ENCODE peak calls at places on chromosomes 5 and 9, in six cellular contexts. S is Jurkat, Clone E6-1; V is NCI-H1092; Q is HFFc6; H is GM19239; B is DMS 273 treated with DMSO at 0.1 percent for 48 hours. T is an unnamed sample.

GRCh38 chr5:14216902-14217301 is 73.8 kb downstream of the TRIO start:
- DNase-seq in B (no peak), S (no peak), V (no peak), H (no peak), Q (no peak), T (no peak)

GRCh38 chr9:136100700-136101614 is 5.9 kb upstream of the NACC2 start:
- DNase-seq in B (no peak), S (no peak), Q (no peak), V (no peak), H (no peak), T (no peak)

GRCh38 chr5:56323505-56323904 is 90.4 kb upstream of the ANKRD55 start:
- DNase-seq in B (no peak), S (no peak), V (no peak), Q (peak), H (no peak), T (no peak)

GRCh38 chr5:87069974-87070608 is 197.6 kb upstream of the RASA1 start:
- DNase-seq in H (no peak), B (no peak), Q (peak), V (no peak), S (no peak), T (no peak)

GRCh38 chr5:102778478-102778877 is 23.4 kb downstream of the PAM start:
- DNase-seq in Q (peak), S (no peak), V (no peak), B (no peak), H (no peak), T (no peak)

GRCh38 chr9:105647595-105648349 is 14.5 kb upstream of the TAL2 start:
- DNase-seq in H (no peak), B (no peak), S (no peak), Q (no peak), V (peak), T (no peak)

GRCh38 chr9:35844628-35845301 is 15.7 kb downstream of the TMEM8B start:
- DNase-seq in V (no peak), Q (peak), S (peak), H (peak), B (peak), T (peak)

GRCh38 chr5:150122158-150122510 is 33.5 kb downstream of the PDGFRB start:
- DNase-seq in V (no peak), H (peak), S (peak), Q (no peak), B (no peak), T (no peak)

GRCh38 chr5:137305971-137306592 is 193.0 kb downstream of the SPOCK1 start:
- DNase-seq in V (no peak), Q (no peak), B (no peak), H (no peak), S (no peak), T (no peak)

GRCh38 chr5:68046445-68046844 is 169.1 kb upstream of the PIK3R1 start:
- DNase-seq in B (no peak), V (no peak), Q (peak), S (no peak), H (no peak), T (no peak)

GRCh38 chr9:11742471-11742870 is 950.7 kb upstream of the TYRP1 start:
- DNase-seq in V (no peak), H (no peak), B (no peak), Q (no peak), S (no peak), T (no peak)

GRCh38 chr5:145834917-145835838 is at the start of gene PRELID2:
- DNase-seq in Q (peak), H (peak), S (no peak), V (peak), B (peak), T (peak)

GRCh38 chr9:125913551-125913950 is 166.4 kb downstream of the PBX3 start:
- DNase-seq in B (no peak), S (no peak), H (no peak), Q (no peak), V (no peak), T (no peak)

GRCh38 chr5:180830253-180831138 is 27.9 kb upstream of the MGAT1 start:
- DNase-seq in H (peak), V (no peak), Q (peak), S (no peak), B (no peak), T (peak)

GRCh38 chr5:33398501-33398900 is 42.3 kb upstream of the TARS1 start:
- DNase-seq in S (no peak), B (no peak), V (no peak), H (no peak), Q (no peak), T (no peak)

GRCh38 chr5:136053336-136054121 is 24.7 kb downstream of the TGFBI start:
- DNase-seq in H (no peak), Q (peak), S (no peak), V (no peak), B (no peak), T (no peak)

GRCh38 chr5:10324519-10325370 is 17.0 kb upstream of the CMBL start:
- DNase-seq in Q (no peak), H (no peak), S (no peak), V (no peak), B (no peak), T (no peak)

GRCh38 chr9:131630206-131630831 is 85.0 kb downstream of the PRRT1B start:
- DNase-seq in B (no peak), S (no peak), H (no peak), V (no peak), Q (no peak), T (no peak)

GRCh38 chr9:108057421-108058136 is 568.0 kb upstream of the KLF4 start:
- DNase-seq in H (no peak), Q (peak), S (no peak), V (no peak), B (no peak), T (no peak)

GRCh38 chr9:135508211-135508820 is 7.8 kb downstream of the MRPS2 start:
- DNase-seq in V (no peak), B (no peak), S (no peak), H (no peak), Q (no peak), T (no peak)

GRCh38 chr9:36486454-36486932 is 86.2 kb upstream of the MELK start:
- DNase-seq in V (no peak), S (no peak), Q (no peak), H (no peak), B (no peak), T (no peak)

GRCh38 chr5:77900691-77901090 is 124.6 kb upstream of the TBCA start:
- DNase-seq in Q (no peak), S (no peak), V (no peak), B (no peak), H (no peak), T (no peak)

GRCh38 chr5:43042176-43042625 is 2.1 kb upstream of the ANXA2R start:
- DNase-seq in S (peak), Q (peak), H (no peak), B (peak), V (peak), T (peak)

GRCh38 chr5:116382025-116382873 is 192.4 kb downstream of the SEMA6A start:
- DNase-seq in Q (no peak), H (no peak), V (no peak), B (peak), S (no peak), T (no peak)

GRCh38 chr5:136819526-136820302 is 454.4 kb upstream of the TRPC7 start:
- DNase-seq in S (no peak), Q (no peak), V (no peak), B (no peak), H (no peak), T (no peak)

GRCh38 chr5:143619038-143619437 is 192.9 kb upstream of the HMHB1 start:
- DNase-seq in H (no peak), B (no peak), Q (no peak), S (no peak), V (no peak), T (no peak)